ENCODE peak calls at places on chromosomes 16 and 17, in four cellular contexts. Q is fibroblast of lung, P is suprapubic skin, C is left ventricle myocardium inferior. N is an unnamed sample.

GRCh38 chr16:87062569-87063442 is 254.4 kb downstream of the C16orf95 start:
- DNase-seq in Q (peak), P (no peak), C (peak), N (peak)

GRCh38 chr17:82978354-82978753 is 101.1 kb upstream of the METRNL start:
- DNase-seq in Q (no peak), P (no peak), C (no peak), N (no peak)

GRCh38 chr17:58679263-58680037 is 12.4 kb downstream of the TEX14 start:
- DNase-seq in Q (peak), P (no peak), C (no peak), N (no peak)

GRCh38 chr17:44757045-44757917 is 1.5 kb upstream of the ADAM11 start:
- DNase-seq in Q (no peak), P (no peak), C (peak), N (no peak)

GRCh38 chr16:24976061-24976779 is 38.9 kb downstream of the ARHGAP17 start:
- DNase-seq in Q (no peak), P (no peak), C (no peak), N (no peak)

GRCh38 chr16:49462989-49463371 is 89.4 kb downstream of the C16orf78 start:
- DNase-seq in Q (no peak), P (peak), C (no peak), N (no peak)

GRCh38 chr16:66378739-66379570 is 12.5 kb downstream of the CDH5 start:
- DNase-seq in Q (no peak), P (no peak), C (no peak), N (no peak)

GRCh38 chr17:83064732-83065659 is 14.4 kb upstream of the METRNL start:
- DNase-seq in Q (no peak), P (peak), C (peak), N (peak)

GRCh38 chr17:40914456-40914855 is 23.0 kb downstream of the KRT23 start:
- DNase-seq in Q (no peak), P (no peak), C (no peak), N (no peak)

GRCh38 chr16:56817056-56817455 is 48.0 kb upstream of the SLC12A3 start:
- DNase-seq in Q (no peak), P (no peak), C (no peak), N (no peak)

GRCh38 chr17:59601130-59601529 is 18.6 kb upstream of the CLTC start:
- DNase-seq in Q (no peak), P (no peak), C (no peak), N (no peak)

GRCh38 chr17:7889166-7889584 is 586 bp downstream of the CHD3 start:
- DNase-seq in Q (peak), P (peak), C (peak), N (peak)

GRCh38 chr17:18959071-18959844 is 7.3 kb downstream of the SLC5A10 start:
- DNase-seq in Q (peak), P (no peak), C (no peak), N (peak)

GRCh38 chr17:43025290-43025657 is 243 bp downstream of the RND2 start:
- DNase-seq in Q (no peak), P (peak), C (no peak), N (no peak)
- H3K27ac ChIP-seq in Q (no peak), P (peak), C (peak), N (no peak)

GRCh38 chr17:12667299-12667958 is 1.7 kb downstream of the MYOCD start:
- DNase-seq in Q (peak), P (no peak), C (no peak), N (peak)

GRCh38 chr17:12664252-12664651 is 1.4 kb upstream of the MYOCD start:
- DNase-seq in Q (no peak), P (no peak), C (no peak), N (no peak)

GRCh38 chr17:12664894-12665262 is 812 bp upstream of the MYOCD start:
- DNase-seq in Q (no peak), P (no peak), C (no peak), N (no peak)

GRCh38 chr17:12666718-12667117 is 1.0 kb downstream of the MYOCD start:
- DNase-seq in Q (no peak), P (no peak), C (no peak), N (no peak)

DNA sequence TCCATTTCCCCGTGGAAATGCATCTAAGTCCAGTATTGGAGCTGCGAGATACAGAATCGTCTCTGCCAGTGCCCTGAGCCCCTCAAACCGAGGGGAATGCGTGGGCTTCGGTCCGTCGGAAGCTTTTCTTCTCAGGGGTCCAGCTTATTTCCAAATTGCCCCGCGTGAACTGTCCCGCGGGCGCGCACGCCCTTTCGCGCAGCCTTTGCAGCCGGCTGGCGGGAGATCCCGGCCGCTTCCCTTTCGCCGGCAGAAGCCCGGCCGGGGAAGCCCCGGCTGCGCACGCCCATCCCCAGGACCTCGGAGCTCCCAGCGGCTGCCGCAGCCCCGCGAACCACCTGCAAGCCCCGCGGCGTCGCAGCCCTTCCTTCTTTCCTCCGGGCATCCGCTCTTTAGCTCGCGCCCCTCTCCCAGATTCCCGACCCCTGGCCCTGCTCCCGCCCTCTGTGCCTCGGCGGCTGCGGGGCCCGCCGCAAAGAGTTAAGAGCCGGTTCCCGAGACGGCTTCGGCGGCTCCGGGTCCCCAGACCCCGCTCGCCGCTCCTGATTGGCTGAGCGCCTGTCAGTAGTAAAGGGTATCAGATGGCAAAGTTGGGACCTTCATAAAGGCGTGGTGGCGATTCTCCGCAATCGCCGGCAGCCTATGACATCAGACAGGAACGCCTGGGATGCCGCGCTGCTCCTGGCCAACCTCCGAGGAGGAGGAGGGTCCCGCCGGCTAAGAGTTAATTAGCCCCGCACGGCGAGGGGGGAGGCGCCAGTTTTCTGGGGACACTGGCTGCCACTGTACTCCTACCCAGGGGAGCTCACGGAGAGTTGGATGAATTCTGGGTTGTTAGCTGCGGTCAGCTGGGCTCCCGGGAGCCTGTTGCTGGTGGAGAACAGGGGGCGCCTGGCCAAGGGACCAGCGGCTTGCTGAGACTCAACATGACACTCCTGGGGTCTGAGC is at the start of gene MYOCD:
- DNase-seq in Q (peak), P (no peak), C (peak), N (peak)
- H3K27ac ChIP-seq in Q (no peak), P (no peak), C (peak), N (peak)

GRCh38 chr16:88940196-88941050 is 36.6 kb downstream of the CBFA2T3 start:
- DNase-seq in Q (no peak), P (no peak), C (no peak), N (peak)
- H3K27ac ChIP-seq in Q (no peak), P (peak), C (peak), N (peak)

GRCh38 chr16:79602615-79603014 is 2.1 kb upstream of the MAF start:
- DNase-seq in Q (no peak), P (no peak), C (no peak), N (no peak)
- H3K27ac ChIP-seq in Q (no peak), P (peak), C (peak), N (no peak)

DNA sequence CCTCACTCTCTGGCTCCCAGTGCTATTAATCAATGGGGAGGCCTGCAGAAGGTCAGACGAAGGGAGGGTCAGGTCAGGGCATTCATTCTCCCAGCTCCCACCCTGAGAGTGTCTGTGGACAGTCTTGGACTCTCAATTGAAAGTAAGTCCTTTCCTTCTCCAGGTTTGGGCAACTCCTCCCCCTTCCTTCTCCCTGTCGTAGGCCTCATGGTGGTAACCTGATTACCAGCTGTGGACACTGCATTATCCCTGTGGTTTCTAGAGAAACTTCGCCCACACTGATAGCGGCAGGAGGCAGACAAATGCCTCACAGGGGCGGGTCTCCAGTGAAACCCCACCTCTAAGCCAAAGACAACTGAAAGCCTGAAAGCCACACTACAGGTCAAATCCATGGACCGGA is 57.7 kb upstream of the SLC25A19 start:
- DNase-seq in Q (peak), P (no peak), C (no peak), N (no peak)
- H3K27ac ChIP-seq in Q (no peak), P (no peak), C (no peak), N (no peak)